ENCODE peak calls at places on chromosomes 11 and 22, in seven cellular contexts. C, W, Z, X, L, H and M are unnamed samples.

GRCh38 chr11:86205415-86206268 is 38.9 kb upstream of the EED start:
- DNase-seq in C (peak; percentile 13), W (no peak), Z (no peak), X (no peak), L (no peak), H (no peak), M (no peak)

GRCh38 chr22:37781434-37782059 is 26.2 kb upstream of the GCAT start:
- DNase-seq in C (no peak), W (no peak), Z (no peak), X (no peak), L (no peak), H (no peak), M (no peak)

GRCh38 chr11:104534268-104534667 is 364.0 kb downstream of the CASP12 start:
- DNase-seq in C (no peak), W (no peak), Z (no peak), X (no peak), L (no peak), H (no peak), M (no peak)

GRCh38 chr22:17767236-17768065 is 6.8 kb downstream of the BID start:
- DNase-seq in C (no peak), W (peak; percentile 49), Z (no peak), X (no peak), L (no peak), H (no peak), M (no peak)

GRCh38 chr11:3637201-3637600 is 4.6 kb downstream of the ART5 start:
- DNase-seq in C (no peak), W (no peak), Z (no peak), X (no peak), L (peak; percentile 67), H (no peak), M (no peak)

GRCh38 chr11:71342951-71343827 is 90.8 kb upstream of the SHANK2 start:
- DNase-seq in C (no peak), W (peak; percentile 1), Z (no peak), X (peak; percentile 73), L (no peak), H (peak; percentile 23), M (no peak)

GRCh38 chr11:3186166-3186953 is 21.2 kb upstream of the OSBPL5 start:
- DNase-seq in C (no peak), W (no peak), Z (no peak), X (no peak), L (no peak), H (no peak), M (no peak)

GRCh38 chr11:2521081-2521480 is 76.3 kb downstream of the KCNQ1 start:
- DNase-seq in C (no peak), W (no peak), Z (no peak), X (no peak), L (peak; percentile 67), H (peak; percentile 9), M (no peak)

GRCh38 chr22:50641696-50642607 is 14.0 kb upstream of the ARSA start:
- DNase-seq in C (peak; percentile 54), W (no peak), Z (no peak), X (peak; percentile 71), L (no peak), H (no peak), M (no peak)

GRCh38 chr11:102241026-102241425 is 76.3 kb upstream of the BIRC3 start:
- DNase-seq in C (no peak), W (no peak), Z (no peak), X (no peak), L (no peak), H (no peak), M (no peak)

GRCh38 chr11:61195016-61195695 is 8.2 kb upstream of the PGA3 start:
- DNase-seq in C (no peak), W (no peak), Z (no peak), X (no peak), L (no peak), H (no peak), M (no peak)

GRCh38 chr11:109275931-109276330 is 146.1 kb upstream of the C11orf87 start:
- DNase-seq in C (no peak), W (no peak), Z (no peak), X (no peak), L (no peak), H (no peak), M (no peak)

GRCh38 chr11:58058276-58059010 is 27.7 kb downstream of the OR6Q1 start:
- DNase-seq in C (no peak), W (no peak), Z (no peak), X (peak; percentile 74), L (no peak), H (no peak), M (no peak)

GRCh38 chr11:17443926-17444690 is 32.5 kb downstream of the ABCC8 start:
- DNase-seq in C (no peak), W (no peak), Z (no peak), X (no peak), L (no peak), H (no peak), M (no peak)